ENCODE peak calls at places on chromosomes 1 and 21, in four cellular contexts. Z is HepG2, P is A549, Y is K562. O is an unnamed sample.
A peak's percentile ranks its signal among the peaks of the same experiment; 100 is the strongest.

GRCh38 chr1:46550751-46551231 is 656 bp downstream of the KNCN start:
- DNase-seq in Y (peak; percentile 38), P (no peak), Z (no peak), O (no peak)

GRCh38 chr1:100953915-100954314 is 58.0 kb downstream of the SLC30A7 start:
- DNase-seq in P (no peak), Z (no peak), Y (no peak), O (no peak)

GRCh38 chr1:76336951-76337371 is 262.4 kb downstream of the ST6GALNAC3 start:
- DNase-seq in Y (no peak), P (no peak), Z (no peak), O (no peak)

GRCh38 chr1:229897540-229897939 is 169.5 kb upstream of the GALNT2 start:
- DNase-seq in Z (no peak), Y (no peak), P (no peak), O (no peak)

GRCh38 chr1:157994081-157994581 is 686 bp downstream of the KIRREL1 start:
- DNase-seq in Y (no peak), P (no peak), Z (no peak), O (no peak)

GRCh38 chr1:18922319-18922726 is 20.0 kb upstream of the ALDH4A1 start:
- DNase-seq in Z (peak; percentile 45), P (peak; percentile 39), Y (no peak), O (no peak)

GRCh38 chr1:153792631-153793041 is 17.4 kb downstream of the SLC27A3 start:
- DNase-seq in Y (no peak), Z (no peak), P (no peak), O (no peak)

GRCh38 chr1:98410082-98410481 is 251.4 kb upstream of the SNX7 start:
- DNase-seq in Y (no peak), Z (no peak), P (no peak), O (no peak)

GRCh38 chr1:157311730-157312269 is 173.6 kb upstream of the ETV3 start:
- DNase-seq in Y (no peak), Z (no peak), P (no peak), O (no peak)

DNA sequence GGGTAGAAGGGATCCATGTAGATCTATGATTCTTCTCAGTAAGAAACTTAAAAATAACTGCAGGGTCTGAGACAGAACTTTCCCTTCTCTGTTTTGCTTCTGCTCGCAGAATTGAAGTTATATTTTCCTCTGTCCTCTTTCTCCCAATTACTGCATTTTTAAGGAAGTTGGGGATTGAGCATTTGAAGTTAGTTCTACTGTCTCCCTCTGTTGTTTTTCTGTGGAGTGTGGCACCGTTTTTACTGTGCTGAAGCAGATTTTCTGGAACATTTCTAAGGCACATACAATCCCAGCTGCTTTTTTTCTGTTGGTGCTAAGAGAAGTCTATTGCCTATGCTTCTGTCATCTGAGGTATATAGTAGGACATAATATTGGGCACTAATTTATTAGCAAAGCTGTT is 43.3 kb downstream of the RASAL2 start:
- DNase-seq in P (no peak), Z (no peak), Y (no peak), O (no peak)
- TF ChIP-seq RAD21 in P (no peak), Z (no peak), Y (no peak), O (no peak)

DNA sequence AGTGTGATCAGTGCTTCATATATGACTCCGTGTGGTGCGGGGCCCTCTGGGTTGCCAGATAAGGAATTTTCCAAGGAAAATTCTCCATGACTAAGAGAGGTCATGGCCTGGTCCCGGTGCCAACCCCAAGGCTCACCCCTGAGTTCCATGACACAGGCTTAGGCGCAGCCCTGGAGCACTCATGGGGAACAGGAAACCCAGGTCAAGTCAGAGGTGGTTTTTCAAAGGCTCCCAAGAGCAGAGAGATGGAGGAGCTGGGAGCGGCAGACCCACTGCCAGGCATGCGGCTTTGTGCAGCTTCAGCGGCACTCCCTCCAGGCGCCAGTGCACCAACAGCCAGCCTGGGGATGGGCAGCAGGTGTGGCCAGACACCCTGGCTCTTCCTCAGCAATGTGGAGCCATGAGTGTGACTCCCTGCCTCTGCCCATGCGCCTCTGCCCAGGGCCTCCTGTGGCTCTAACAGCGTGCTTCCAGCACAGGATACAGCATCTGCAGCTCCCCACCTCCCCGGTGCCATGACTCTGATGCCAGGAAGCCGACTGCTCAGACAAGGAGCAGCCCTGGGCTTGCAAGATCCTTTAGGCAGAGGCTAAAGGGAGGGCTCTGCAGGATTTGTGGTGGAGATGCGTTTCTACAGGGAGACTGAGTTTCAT is 47.3 kb downstream of the GPR161 start:
- DNase-seq in Z (no peak), Y (no peak), P (no peak), O (no peak)
- TF ChIP-seq RAD21 in Z (no peak), Y (no peak), P (no peak), O (no peak)

DNA sequence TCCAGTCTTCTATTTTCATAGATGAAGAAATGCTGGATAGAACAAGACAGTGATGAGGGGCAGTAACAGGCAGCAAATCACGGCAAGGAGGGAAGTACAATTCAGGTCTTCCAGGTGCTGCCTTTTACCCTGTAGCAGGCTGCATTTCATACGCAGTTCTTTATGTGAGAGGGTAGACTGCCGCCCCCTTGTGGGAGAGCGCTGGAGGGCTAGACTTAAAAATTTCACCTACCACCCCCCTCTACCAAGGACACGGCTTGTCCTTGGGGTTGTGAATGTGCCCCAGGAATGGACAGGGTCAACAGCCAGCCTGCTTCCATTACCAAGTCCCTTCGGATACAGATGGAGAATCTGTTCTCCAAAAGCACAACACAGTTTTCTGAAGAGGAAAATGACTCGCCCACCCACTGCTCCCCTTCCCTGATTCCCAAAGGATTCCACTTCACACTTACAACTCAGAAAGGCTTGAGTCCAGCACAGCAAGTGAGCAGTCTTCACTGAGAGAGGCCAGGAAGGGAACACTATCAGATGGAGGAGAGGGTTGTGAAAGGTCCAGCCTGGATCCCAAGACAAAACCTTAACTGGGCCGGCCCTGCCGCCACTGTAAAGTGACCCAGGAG is 7.4 kb downstream of the WDR77 start:
- DNase-seq in Y (peak; percentile 47), P (no peak), Z (peak; percentile 46), O (no peak)
- TF ChIP-seq RAD21 in Y (peak; percentile 37), P (peak; percentile 12), Z (peak; percentile 47), O (peak; percentile 52)

GRCh38 chr1:7516341-7516740 is 254.8 kb upstream of the VAMP3 start:
- DNase-seq in P (no peak), Y (no peak), Z (no peak), O (no peak)
- TF ChIP-seq RAD21 in P (no peak), Y (no peak), Z (no peak), O (no peak)

DNA sequence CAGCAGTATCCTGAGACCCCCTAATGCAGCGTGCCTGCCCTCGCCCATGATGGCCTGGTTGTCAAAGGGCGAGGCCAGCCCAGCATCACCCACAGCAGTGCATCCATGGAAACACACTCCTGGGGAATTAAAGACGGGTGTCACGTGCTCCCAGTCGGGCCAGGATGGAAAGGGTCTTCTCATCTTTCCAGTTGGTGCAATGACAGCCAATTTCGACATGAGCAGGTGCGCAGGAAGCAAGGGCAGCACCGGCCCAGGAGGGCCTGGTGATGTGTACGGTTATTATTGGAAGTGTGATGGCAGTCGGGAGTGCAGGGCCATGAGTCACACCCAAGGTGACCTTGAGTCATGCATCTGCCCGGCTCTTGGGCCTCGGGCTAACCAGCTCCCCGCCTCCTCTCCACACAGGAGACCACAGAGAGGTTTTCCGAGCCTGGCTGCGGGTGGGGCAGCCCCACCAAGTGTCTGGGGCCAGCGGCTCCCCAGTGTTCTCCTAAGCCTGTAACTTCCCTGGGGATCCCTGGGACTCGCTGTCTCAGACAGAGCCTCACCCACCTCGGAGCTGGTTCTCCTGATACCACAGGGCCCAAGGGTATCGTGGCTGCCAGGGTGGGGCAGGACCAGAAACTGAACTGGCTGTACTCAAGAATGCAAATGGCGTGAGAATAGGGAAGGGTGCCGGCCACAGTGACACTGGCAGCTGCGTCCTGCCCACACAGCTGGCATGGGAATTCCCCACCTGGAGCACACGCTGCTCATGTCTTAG is 119.8 kb downstream of the SIK1 start:
- DNase-seq in P (peak; percentile 49), Y (peak; percentile 41), Z (peak; percentile 61), O (peak; percentile 39)
- TF ChIP-seq RAD21 in P (no peak), Y (no peak), Z (no peak), O (no peak)

O was measured in GM12878.